ENCODE peak calls at places on chromosomes 6 and 20, in seven cellular contexts. N, F, P, L, V, K and Q are unnamed samples.

GRCh38 chr20:34268851-34269668 is 27.8 kb downstream of the ASIP start:
- DNase-seq in P (no peak), N (no peak), L (peak; percentile 84), F (peak; percentile 51), K (no peak), V (no peak), Q (no peak)

GRCh38 chr20:6944292-6944691 is 176.8 kb downstream of the BMP2 start:
- DNase-seq in L (no peak), K (no peak), N (no peak), P (no peak), V (no peak), F (no peak), Q (no peak)

GRCh38 chr20:23437126-23437894 is 2.2 kb upstream of the CSTL1 start:
- DNase-seq in V (no peak), P (no peak), L (no peak), F (no peak), N (no peak), K (no peak), Q (no peak)

GRCh38 chr6:147246853-147247635 is 42.8 kb downstream of the STXBP5 start:
- DNase-seq in L (no peak), P (no peak), F (no peak), V (no peak), K (no peak), N (no peak), Q (no peak)

GRCh38 chr6:151738267-151738666 is 69.2 kb upstream of the ESR1 start:
- DNase-seq in L (no peak), F (no peak), V (no peak), K (no peak), P (no peak), N (no peak), Q (no peak)

GRCh38 chr6:143581835-143582480 is 70.4 kb upstream of the FUCA2 start:
- DNase-seq in F (no peak), L (no peak), K (no peak), V (peak; percentile 62), P (peak; percentile 48), N (no peak), Q (no peak)

GRCh38 chr6:138572885-138573284 is 73.6 kb upstream of the NHSL1 start:
- DNase-seq in F (no peak), K (no peak), P (no peak), L (no peak), N (no peak), V (no peak), Q (no peak)

GRCh38 chr6:3778701-3779573 is 27.4 kb upstream of the PXDC1 start:
- DNase-seq in L (no peak), K (no peak), F (no peak), V (peak; percentile 93), N (no peak), P (no peak), Q (no peak)

GRCh38 chr20:44560229-44560628 is 22.1 kb upstream of the PKIG start:
- DNase-seq in P (no peak), N (no peak), V (no peak), F (no peak), K (no peak), L (no peak), Q (no peak)

GRCh38 chr6:218153-219018 is 73.9 kb upstream of the DUSP22 start:
- DNase-seq in K (no peak), F (no peak), L (no peak), N (no peak), P (no peak), V (no peak), Q (no peak)

GRCh38 chr6:52929321-52930164 is 20.0 kb upstream of the GSTA3 start:
- DNase-seq in V (peak; percentile 90), F (no peak), P (peak; percentile 79), N (peak; percentile 51), L (no peak), K (no peak), Q (peak; percentile 15)

GRCh38 chr20:3751664-3752385 is 15.7 kb downstream of the ADISSP start:
- DNase-seq in F (peak; percentile 74), P (no peak), V (peak; percentile 63), L (no peak), K (peak; percentile 58), N (peak; percentile 46), Q (no peak)

GRCh38 chr6:150932976-150933375 is 67.5 kb downstream of the MTHFD1L start:
- DNase-seq in K (no peak), F (no peak), L (no peak), N (no peak), V (no peak), P (no peak), Q (peak; percentile 34)

GRCh38 chr20:32278199-32278643 is 770 bp downstream of the KIF3B start:
- DNase-seq in N (no peak), F (no peak), L (no peak), V (peak; percentile 16), P (peak; percentile 3), K (no peak), Q (no peak)

GRCh38 chr6:104597541-104598050 is 262.1 kb downstream of the HACE1 start:
- DNase-seq in K (no peak), F (no peak), L (no peak), V (peak; percentile 36), N (no peak), P (no peak), Q (peak; percentile 99)

GRCh38 chr6:118506071-118506638 is 41.9 kb upstream of the PLN start:
- DNase-seq in P (no peak), L (no peak), N (no peak), K (no peak), F (no peak), V (no peak), Q (no peak)

GRCh38 chr6:42017021-42017643 is 33.2 kb upstream of the TAF8 start:
- DNase-seq in L (peak; percentile 67), P (peak; percentile 88), F (no peak), K (no peak), V (peak; percentile 70), N (no peak), Q (no peak)

GRCh38 chr6:142721213-142721920 is 223.6 kb downstream of the HIVEP2 start:
- DNase-seq in N (no peak), L (no peak), F (no peak), V (no peak), K (no peak), P (no peak), Q (no peak)

GRCh38 chr6:32885698-32886286 is 31.8 kb downstream of the PSMB9 start:
- DNase-seq in L (no peak), P (no peak), F (no peak), K (peak; percentile 81), V (peak; percentile 79), N (no peak), Q (peak; percentile 39)

GRCh38 chr20:23049201-23049932 is at the start of gene THBD:
- DNase-seq in F (peak; percentile 31), K (peak; percentile 46), N (peak; percentile 85), L (peak; percentile 92), V (peak; percentile 91), P (peak; percentile 44), Q (no peak)

GRCh38 chr6:90537027-90537426 is 49.8 kb downstream of the MAP3K7 start:
- DNase-seq in L (no peak), F (no peak), K (no peak), N (no peak), P (no peak), V (peak; percentile 2), Q (no peak)

GRCh38 chr6:45946352-45946751 is 69.3 kb downstream of the CLIC5 start:
- DNase-seq in F (no peak), V (no peak), K (peak; percentile 53), L (no peak), P (no peak), N (no peak), Q (no peak)

GRCh38 chr6:15508363-15509330 is 154.2 kb downstream of the DTNBP1 start:
- DNase-seq in N (no peak), F (no peak), V (no peak), P (no peak), L (peak; percentile 70), K (no peak), Q (no peak)

GRCh38 chr20:63963784-63964301 is 5.9 kb downstream of the ZNF512B start:
- DNase-seq in L (peak; percentile 71), V (no peak), P (no peak), F (no peak), N (no peak), K (no peak), Q (no peak)
- TF ChIP-seq CTCF in L (no peak), V (no peak), P (no peak), F (no peak), N (no peak), K (no peak), Q (no peak)

GRCh38 chr6:17167327-17167979 is 65.6 kb downstream of the STMND1 start:
- DNase-seq in K (peak; percentile 80), V (peak; percentile 77), P (peak; percentile 49), N (peak; percentile 48), F (peak; percentile 64), L (no peak), Q (no peak)
- TF ChIP-seq CTCF in K (peak; percentile 66), V (peak; percentile 83), P (peak; percentile 84), N (no peak), F (peak; percentile 20), L (no peak), Q (peak; percentile 77)

GRCh38 chr6:35419961-35420360 is 32.2 kb upstream of the FANCE start:
- DNase-seq in V (no peak), L (no peak), P (no peak), N (no peak), K (no peak), F (no peak), Q (no peak)

GRCh38 chr6:35413911-35414310 is 38.2 kb upstream of the FANCE start:
- DNase-seq in P (no peak), K (no peak), N (no peak), F (no peak), L (no peak), V (no peak), Q (no peak)

GRCh38 chr6:35415065-35415880 is 36.9 kb upstream of the FANCE start:
- DNase-seq in N (peak; percentile 79), V (peak; percentile 79), P (peak; percentile 89), L (no peak), F (peak; percentile 84), K (peak; percentile 80), Q (peak; percentile 67)

GRCh38 chr6:35417979-35418661 is 34.0 kb upstream of the FANCE start:
- DNase-seq in F (peak; percentile 64), K (no peak), L (no peak), N (no peak), V (no peak), P (no peak), Q (no peak)

GRCh38 chr6:35419431-35419830 is 32.7 kb upstream of the FANCE start:
- DNase-seq in P (peak; percentile 52), F (no peak), K (peak; percentile 36), V (no peak), L (no peak), N (no peak), Q (no peak)
- TF ChIP-seq CTCF in P (peak; percentile 69), F (no peak), K (peak; percentile 47), V (peak; percentile 9), L (no peak), N (no peak), Q (peak; percentile 32)

DNA sequence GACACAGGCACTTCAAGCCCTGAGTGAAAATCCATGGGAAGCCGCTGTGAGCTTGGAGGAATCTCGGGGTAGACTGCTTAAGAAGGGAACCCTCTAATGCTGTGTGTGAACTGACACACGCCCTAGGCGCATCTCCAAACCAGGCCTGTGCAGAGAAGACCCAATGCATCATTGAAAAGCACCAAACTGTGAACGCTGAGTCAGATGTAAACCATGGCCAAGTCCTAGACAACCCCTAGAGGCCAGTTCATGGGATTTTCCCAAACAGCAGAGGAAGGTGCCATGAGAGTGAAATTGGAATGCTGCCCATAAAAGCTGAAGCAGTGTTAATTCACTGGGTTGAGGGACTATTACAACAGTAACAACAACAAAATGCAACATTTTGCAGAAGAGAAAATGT is 296.5 kb downstream of the SMOC2 start:
- DNase-seq in K (no peak), P (no peak), V (peak; percentile 15), N (no peak), L (no peak), F (no peak), Q (no peak)
- TF ChIP-seq CTCF in K (peak; percentile 6), P (no peak), V (no peak), N (no peak), L (no peak), F (no peak), Q (no peak)